ENCODE peak calls at places on chromosomes 16 and 17, in six cellular contexts. X, R, N, O, L and J are unnamed samples.
A peak's percentile ranks its signal among the peaks of the same experiment; 100 is the strongest.

GRCh38 chr16:53415504-53415903 is 18.8 kb upstream of the RBL2 start:
- DNase-seq in X (no peak), R (no peak), N (peak; percentile 83), O (peak; percentile 66), L (no peak), J (no peak)

GRCh38 chr16:80594756-80595155 is 54.0 kb downstream of the DYNLRB2 start:
- DNase-seq in X (no peak), R (peak; percentile 17), N (no peak), O (no peak), L (no peak), J (no peak)

GRCh38 chr16:75109732-75110243 is 6.8 kb downstream of the LDHD start:
- DNase-seq in X (no peak), R (no peak), N (no peak), O (peak; percentile 36), L (no peak), J (no peak)

GRCh38 chr16:68529608-68529930 is 9.5 kb upstream of the ZFP90 start:
- DNase-seq in X (no peak), R (no peak), N (no peak), O (no peak), L (no peak), J (no peak)

GRCh38 chr17:51720439-51720838 is 438.1 kb downstream of the CA10 start:
- DNase-seq in X (no peak), R (no peak), N (no peak), O (no peak), L (no peak), J (no peak)

GRCh38 chr17:56593741-56594527 is 435 bp downstream of the NOG start:
- DNase-seq in X (no peak), R (peak; percentile 71), N (no peak), O (peak; percentile 79), L (peak; percentile 83), J (peak; percentile 82)

GRCh38 chr17:27995554-27995953 is 46.9 kb upstream of the NLK start:
- DNase-seq in X (no peak), R (no peak), N (no peak), O (no peak), L (no peak), J (no peak)

GRCh38 chr17:72826602-72827001 is 265.9 kb downstream of the SLC39A11 start:
- DNase-seq in X (no peak), R (peak; percentile 57), N (peak; percentile 19), O (no peak), L (peak; percentile 11), J (no peak)

GRCh38 chr17:956905-957304 is 22.7 kb downstream of the NXN start:
- DNase-seq in X (no peak), R (no peak), N (no peak), O (no peak), L (peak; percentile 83), J (no peak)

GRCh38 chr17:9982159-9982558 is 77.1 kb upstream of the RCVRN start:
- DNase-seq in X (no peak), R (no peak), N (peak; percentile 74), O (peak; percentile 81), L (no peak), J (peak; percentile 61)

GRCh38 chr16:67161595-67162058 is 1.9 kb downstream of the FBXL8 start:
- DNase-seq in X (no peak), R (no peak), N (peak; percentile 34), O (peak; percentile 66), L (no peak), J (no peak)
- H3K4me1 ChIP-seq in X (peaks cover 17% of the 10 kb centered on the region), R (peaks cover 18% of the 10 kb centered on the region), N (no peaks in the 10 kb centered on the region), O (no peaks in the 10 kb centered on the region), L (peaks cover 53% of the 10 kb centered on the region), J (peaks cover 28% of the 10 kb centered on the region)

GRCh38 chr16:49651980-49652379 is 203.9 kb downstream of the ZNF423 start:
- DNase-seq in X (no peak), R (no peak), N (no peak), O (no peak), L (no peak), J (no peak)
- H2BK15ac ChIP-seq in X (no peak overlapping the region), R (no peak overlapping the region), N (no peak overlapping the region), O (no peak overlapping the region), L (no peak overlapping the region), J (no peak overlapping the region)

GRCh38 chr16:66705790-66706505 is 9.4 kb upstream of the CMTM4 start:
- DNase-seq in X (no peak), R (peak; percentile 44), N (no peak), O (no peak), L (peak; percentile 66), J (no peak)

GRCh38 chr16:66706506-66706880 is 9.9 kb upstream of the CMTM4 start:
- DNase-seq in X (no peak), R (no peak), N (no peak), O (no peak), L (no peak), J (no peak)

GRCh38 chr16:66701516-66701915 is 5.0 kb upstream of the CMTM4 start:
- DNase-seq in X (no peak), R (no peak), N (no peak), O (no peak), L (no peak), J (no peak)

GRCh38 chr16:66701061-66701460 is 4.5 kb upstream of the CMTM4 start:
- DNase-seq in X (no peak), R (no peak), N (no peak), O (no peak), L (no peak), J (no peak)

DNA sequence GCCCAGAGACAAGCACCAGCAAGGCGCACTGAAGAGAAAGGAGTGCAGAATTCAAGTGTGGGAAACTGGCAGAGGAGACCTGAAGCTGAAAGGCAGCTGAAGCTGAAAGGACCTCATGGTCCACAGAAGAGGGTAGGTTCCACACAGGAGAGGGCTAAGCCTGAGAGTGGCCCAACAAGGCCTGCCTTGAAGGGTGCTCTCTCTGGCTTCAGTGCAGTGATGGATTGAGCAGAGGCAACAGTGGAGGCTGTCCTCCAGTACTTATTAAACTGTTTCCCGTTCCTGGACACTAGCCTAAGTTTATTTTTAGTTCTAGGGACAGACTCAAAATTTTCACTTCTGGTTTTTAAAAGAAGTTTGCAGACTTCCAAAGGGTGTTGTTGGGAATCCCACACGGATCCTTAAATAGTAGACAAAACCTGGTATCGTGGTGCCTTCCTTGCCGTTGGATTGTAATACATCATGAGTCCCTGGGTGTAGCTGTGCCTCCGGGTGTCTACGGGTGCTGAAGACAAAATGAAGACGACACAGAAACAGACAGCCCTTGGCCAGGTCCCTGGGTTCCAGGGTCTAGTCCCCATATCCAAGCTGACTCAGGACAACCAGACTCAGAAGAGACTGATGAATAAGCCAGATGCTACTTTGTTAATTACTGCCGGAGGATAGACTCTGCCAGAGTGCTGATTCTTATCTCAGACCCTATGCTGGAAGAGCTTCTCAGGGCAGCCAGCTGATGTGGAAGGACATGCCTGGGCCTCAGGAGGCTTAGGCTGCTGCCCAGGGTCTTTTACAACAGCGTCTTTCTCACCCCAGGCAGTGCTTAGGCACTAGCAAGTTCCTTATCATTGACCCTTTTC is 7.0 kb upstream of the CMTM4 start:
- DNase-seq in X (no peak), R (no peak), N (peak; percentile 40), O (no peak), L (peak; percentile 33), J (no peak)
- H3K4me1 ChIP-seq in X (no peaks in the 10 kb centered on the region), R (peaks cover 4% of the 10 kb centered on the region), N (no peaks in the 10 kb centered on the region), O (no peaks in the 10 kb centered on the region), L (peaks cover 4% of the 10 kb centered on the region), J (peaks cover 4% of the 10 kb centered on the region)

GRCh38 chr17:81195941-81196495 is 26.7 kb downstream of the CEP131 start:
- DNase-seq in X (no peak), R (no peak), N (no peak), O (no peak), L (no peak), J (no peak)

GRCh38 chr17:81196505-81197408 is 26.0 kb downstream of the CEP131 start:
- DNase-seq in X (no peak), R (no peak), N (no peak), O (no peak), L (no peak), J (no peak)

GRCh38 chr17:81197831-81198490 is 24.8 kb downstream of the CEP131 start:
- DNase-seq in X (no peak), R (no peak), N (no peak), O (no peak), L (no peak), J (no peak)

GRCh38 chr17:81198826-81199481 is 23.8 kb downstream of the CEP131 start:
- DNase-seq in X (no peak), R (no peak), N (no peak), O (no peak), L (no peak), J (no peak)

GRCh38 chr17:81197409-81197795 is 25.4 kb downstream of the CEP131 start:
- DNase-seq in X (no peak), R (no peak), N (no peak), O (no peak), L (no peak), J (no peak)
- H2BK15ac ChIP-seq in X (no peak overlapping the region), R (no peak overlapping the region), N (no peak overlapping the region), O (no peak overlapping the region), L (no peak overlapping the region), J (no peak overlapping the region)

GRCh38 chr17:2138768-2139167 is 83.9 kb downstream of the HIC1 start:
- DNase-seq in X (no peak), R (no peak), N (no peak), O (no peak), L (peak; percentile 65), J (no peak)
- H3K4me1 ChIP-seq in X (peaks cover 8% of the 10 kb centered on the region), R (peaks cover 27% of the 10 kb centered on the region), N (peaks cover 10% of the 10 kb centered on the region), O (peaks cover 7% of the 10 kb centered on the region), L (peaks cover 7% of the 10 kb centered on the region), J (peaks cover 3% of the 10 kb centered on the region)

GRCh38 chr17:49742256-49742655 is 21.7 kb downstream of the FAM117A start:
- DNase-seq in X (no peak), R (peak; percentile 34), N (no peak), O (no peak), L (no peak), J (no peak)
- H2BK15ac ChIP-seq in X (no peak overlapping the region), R (no peak overlapping the region), N (no peak overlapping the region), O (no peak overlapping the region), L (no peak overlapping the region), J (no peak overlapping the region)